ENCODE peak calls at places on chromosomes 12 and 14, in six cellular contexts. A is stimulated activated CD4-positive, alpha-beta T cell treated with anti-CD3 and anti-CD28 coated beads, Interleukin-2, amount 100 ng/mL, for 48 hours; J is lung microvascular endothelial cell; Q is activated effector memory CD4-positive, alpha-beta T cell treated with Interleukin-2 at 50 U/mL for 16 hours; K is OCI-M1; M is B cell. E is an unnamed sample.

GRCh38 chr12:47875732-47876131 is 29.1 kb downstream of the VDR start:
- DNase-seq in A (no peak), J (no peak), Q (no peak), K (no peak), M (no peak), E (no peak)

GRCh38 chr14:99726538-99727095 is 42.5 kb downstream of the CYP46A1 start:
- DNase-seq in A (no peak), J (no peak), Q (no peak), K (no peak), M (no peak), E (no peak)

GRCh38 chr14:50521912-50522341 is 10.4 kb downstream of the MAP4K5 start:
- DNase-seq in A (no peak), J (peak; percentile 74), Q (no peak), K (no peak), M (no peak), E (no peak)

GRCh38 chr14:61764342-61765122 is 2.3 kb downstream of the SNAPC1 start:
- DNase-seq in A (no peak), J (no peak), Q (no peak), K (no peak), M (no peak), E (no peak)

GRCh38 chr12:27336254-27336653 is 3.6 kb downstream of the BMAL2 start:
- DNase-seq in A (no peak), J (no peak), Q (no peak), K (no peak), M (no peak), E (no peak)

GRCh38 chr14:45361727-45362126 is 108.7 kb upstream of the MIS18BP1 start:
- DNase-seq in A (no peak), J (no peak), Q (no peak), K (no peak), M (no peak), E (no peak)

GRCh38 chr14:100325231-100325632 is 2.1 kb downstream of the SLC25A47 start:
- DNase-seq in A (no peak), J (no peak), Q (no peak), K (no peak), M (no peak), E (no peak)

GRCh38 chr14:75079521-75079920 is 10.1 kb downstream of the ZC2HC1C start:
- DNase-seq in A (no peak), J (no peak), Q (no peak), K (no peak), M (no peak), E (no peak)

GRCh38 chr14:27506272-27506671 is 908.4 kb upstream of the NOVA1 start:
- DNase-seq in A (no peak), J (no peak), Q (no peak), K (no peak), M (no peak), E (no peak)

GRCh38 chr14:89013098-89013504 is 188.7 kb downstream of the TTC8 start:
- DNase-seq in A (no peak), J (peak; percentile 32), Q (no peak), K (peak; percentile 63), M (no peak), E (peak; percentile 11)

GRCh38 chr12:123973552-123974341 is 732 bp downstream of the ZNF664 start:
- DNase-seq in A (peak; percentile 14), J (peak; percentile 42), Q (peak; percentile 6), K (peak; percentile 49), M (no peak), E (peak; percentile 20)

GRCh38 chr14:99329711-99330315 is 57.8 kb upstream of the BCL11B start:
- DNase-seq in A (no peak), J (no peak), Q (no peak), K (no peak), M (no peak), E (no peak)

GRCh38 chr12:6735448-6736191 is 11.8 kb downstream of the COPS7A start:
- DNase-seq in A (no peak), J (peak; percentile 70), Q (peak; percentile 10), K (peak; percentile 80), M (peak; percentile 42), E (peak; percentile 34)

GRCh38 chr14:75861161-75861621 is 120.6 kb downstream of the TGFB3 start:
- DNase-seq in A (no peak), J (peak; percentile 10), Q (no peak), K (peak; percentile 12), M (no peak), E (no peak)